ENCODE peak calls at places on chromosome 22, in five cellular contexts. G is psoas muscle; A is activated naive CD8-positive, alpha-beta T cell treated with anti-CD3 and anti-CD28 coated beads, Interleukin-2, amount 10 ng/mL, durations not matched to agents 7 days and 5 days; U is glomerular endothelial cell; Z is activated T-helper 1 cell treated with anti-CD3 and anti-CD28 coated beads, Interleukin-12 subunit alpha, Interleukin-12 subunit beta, Interleukin-2, Interleukin-4 antibody, amounts not matched to agents 30 ng/mL and 10 ng/mL and 1 ng/mL, durations not matched to agents 14 hours and 24 hours and 36 hours. S is an unnamed sample.

GRCh38 chr22:46575915-46576555 is 38.6 kb upstream of the CELSR1 start:
- DNase-seq in A (no peak), Z (no peak), G (no peak), U (no peak), S (no peak)

GRCh38 chr22:20117656-20118571 is 888 bp upstream of the TRMT2A start:
- DNase-seq in A (no peak), Z (peak), G (peak), U (no peak), S (peak)

GRCh38 chr22:23107487-23108323 is 34.1 kb downstream of the RSPH14 start:
- DNase-seq in U (no peak), G (no peak), A (no peak), Z (no peak), S (no peak)

GRCh38 chr22:25900880-25901279 is 158.9 kb downstream of the MYO18B start:
- DNase-seq in A (no peak), G (peak), U (no peak), Z (no peak), S (no peak)

GRCh38 chr22:46835693-46836092 is 73.2 kb downstream of the TBC1D22A start:
- DNase-seq in Z (no peak), G (no peak), A (no peak), U (no peak), S (no peak)

GRCh38 chr22:42214625-42215415 is 55.6 kb downstream of the TCF20 start:
- DNase-seq in U (no peak), Z (no peak), G (peak), A (no peak), S (peak)

GRCh38 chr22:33492210-33492651 is 428.0 kb downstream of the LARGE1 start:
- DNase-seq in G (no peak), U (no peak), A (no peak), Z (no peak), S (no peak)

GRCh38 chr22:29393019-29393608 is 4.7 kb upstream of the AP1B1 start:
- DNase-seq in Z (no peak), G (no peak), A (no peak), U (no peak), S (no peak)

GRCh38 chr22:35379146-35379993 is 1.5 kb upstream of the HMOX1 start:
- DNase-seq in G (no peak), Z (no peak), U (no peak), A (no peak), S (no peak)

GRCh38 chr22:26229910-26230309 is 60.6 kb downstream of the SEZ6L start:
- DNase-seq in U (no peak), A (no peak), Z (no peak), G (no peak), S (no peak)

GRCh38 chr22:22593964-22594656 is 35.0 kb upstream of the PRAME start:
- DNase-seq in A (peak), G (no peak), U (peak), Z (peak), S (peak)

GRCh38 chr22:44359496-44360110 is 46.9 kb upstream of the SHISAL1 start:
- DNase-seq in G (peak), A (no peak), U (no peak), Z (no peak), S (no peak)

GRCh38 chr22:49670610-49671330 is 156.9 kb downstream of the BRD1 start:
- DNase-seq in U (no peak), Z (no peak), A (peak), G (no peak), S (no peak)

GRCh38 chr22:48356731-48357130 is 1470.9 kb downstream of the BRD1 start:
- DNase-seq in U (no peak), A (no peak), Z (no peak), G (no peak), S (no peak)

GRCh38 chr22:24133187-24133965 is 47.9 kb upstream of the SUSD2 start:
- DNase-seq in G (no peak), U (no peak), A (peak), Z (no peak), S (no peak)

S was measured in adrenal gland.